ENCODE peak calls at places on chromosomes 16 and 17, in five cellular contexts. F is HAP-1, U is fibroblast of lung, Y is psoas muscle, V is left lung. N is an unnamed sample. For H3K27me3, the result is how much of the 10 kb centered on the place peaks cover.

GRCh38 chr17:66747561-66748275 is 87.2 kb upstream of the CACNG5 start:
- DNase-seq in V (peak), U (peak), Y (no peak), F (no peak), N (no peak)

GRCh38 chr17:56966277-56966676 is 5.4 kb upstream of the COIL start:
- DNase-seq in Y (no peak), F (no peak), U (no peak), V (no peak), N (no peak)

GRCh38 chr16:66878067-66878466 is 2.2 kb upstream of the PDP2 start:
- DNase-seq in U (no peak), V (no peak), F (no peak), Y (no peak), N (no peak)

GRCh38 chr17:28792877-28793666 is 49.3 kb downstream of the TRAF4 start:
- DNase-seq in U (no peak), F (no peak), Y (no peak), V (no peak), N (no peak)

GRCh38 chr16:28821874-28822519 is 802 bp upstream of the ATXN2L start:
- DNase-seq in V (peak), F (no peak), U (no peak), Y (no peak), N (peak)

GRCh38 chr17:8148560-8148959 is 3.6 kb downstream of the PER1 start:
- DNase-seq in V (peak), F (no peak), U (no peak), Y (no peak), N (no peak)

GRCh38 chr16:22366889-22367288 is 7.5 kb downstream of the CDR2 start:
- DNase-seq in U (no peak), V (no peak), Y (no peak), F (no peak), N (no peak)

GRCh38 chr17:29836643-29837042 is 93.4 kb downstream of the SSH2 start:
- DNase-seq in V (no peak), F (peak), Y (no peak), U (peak), N (no peak)

GRCh38 chr17:42121066-42121769 is at the start of gene KAT2A:
- DNase-seq in Y (peak), F (peak), U (peak), V (peak), N (peak)

GRCh38 chr17:67125924-67126323 is 81.6 kb downstream of the CACNG1 start:
- DNase-seq in Y (no peak), F (no peak), U (no peak), V (no peak), N (peak)

GRCh38 chr17:1880851-1881630 is 51.2 kb downstream of the RPA1 start:
- DNase-seq in Y (no peak), F (peak), U (no peak), V (no peak), N (no peak)

GRCh38 chr16:57304169-57305061 is 19.9 kb upstream of the PLLP start:
- DNase-seq in F (no peak), U (peak), V (no peak), Y (peak), N (peak)

GRCh38 chr16:54283735-54284318 is 2.8 kb downstream of the IRX3 start:
- DNase-seq in F (peak), Y (peak), V (peak), U (no peak), N (no peak)
- H3K4me3 ChIP-seq in F (peak), Y (peak), V (peak), U (no peak), N (no peak)

DNA sequence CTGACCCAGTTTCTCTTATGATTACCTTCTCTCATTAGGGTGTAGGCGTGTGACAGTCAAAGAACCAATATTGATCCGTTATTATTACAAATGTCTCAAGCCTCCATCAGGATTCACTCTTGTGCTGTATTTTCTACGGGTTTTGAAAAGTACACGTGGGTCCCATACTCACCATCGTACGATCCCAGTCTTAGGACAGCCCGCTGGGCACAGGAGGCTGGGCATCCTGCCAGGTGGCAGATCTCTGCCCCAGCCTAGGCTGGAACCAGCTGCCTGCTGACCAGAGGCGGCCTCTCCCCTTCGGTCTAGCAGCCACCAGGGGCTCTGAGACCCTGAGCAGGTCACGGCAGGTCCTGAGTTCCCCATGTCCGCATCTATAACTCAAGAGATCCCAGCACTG is 2.0 kb upstream of the METRNL start:
- DNase-seq in U (no peak), F (no peak), Y (no peak), V (no peak), N (no peak)
- H3K27me3 ChIP-seq in U (under half), F (under half), Y (under half), V (under half), N (under half)

GRCh38 chr16:86971251-86971650 is 345.9 kb downstream of the C16orf95 start:
- DNase-seq in Y (peak), U (no peak), F (no peak), V (no peak), N (no peak)

GRCh38 chr16:86977076-86977676 is 340.0 kb downstream of the C16orf95 start:
- DNase-seq in U (no peak), Y (no peak), F (no peak), V (no peak), N (no peak)

GRCh38 chr16:86970726-86971125 is 346.5 kb downstream of the C16orf95 start:
- DNase-seq in Y (peak), U (no peak), F (no peak), V (no peak), N (no peak)

GRCh38 chr16:86975445-86975844 is 341.7 kb downstream of the C16orf95 start:
- DNase-seq in F (peak), V (no peak), Y (peak), U (peak), N (no peak)

DNA sequence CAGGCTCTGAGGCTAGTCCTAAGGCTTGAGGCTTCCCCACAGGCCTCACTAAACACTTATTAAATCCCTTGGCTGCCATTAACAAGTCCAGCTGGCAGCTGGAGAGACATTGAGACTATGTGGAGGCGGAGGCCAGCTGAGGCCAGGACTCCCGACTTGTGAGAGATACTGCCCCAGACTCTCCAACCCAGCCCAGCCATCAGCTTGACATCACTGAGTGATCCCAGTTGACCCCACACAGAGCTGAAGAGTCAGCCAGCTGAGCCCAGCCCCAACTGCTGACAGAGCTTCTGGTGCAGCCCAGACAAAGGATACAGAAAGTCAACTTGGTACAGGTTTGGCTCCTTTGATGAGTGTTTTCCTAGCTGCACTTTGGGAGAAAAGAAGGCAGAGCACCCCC is 343.1 kb downstream of the C16orf95 start:
- DNase-seq in V (no peak), F (no peak), Y (peak), U (no peak), N (no peak)
- H3K4me3 ChIP-seq in V (no peak), F (no peak), Y (no peak), U (no peak), N (no peak)

GRCh38 chr17:4525691-4526397 is 27.2 kb downstream of the SPNS2 start:
- DNase-seq in U (no peak), Y (no peak), V (no peak), F (no peak), N (no peak)
- H3K27me3 ChIP-seq in U (under half), Y (under half), V (under half), F (under half), N (under half)

DNA sequence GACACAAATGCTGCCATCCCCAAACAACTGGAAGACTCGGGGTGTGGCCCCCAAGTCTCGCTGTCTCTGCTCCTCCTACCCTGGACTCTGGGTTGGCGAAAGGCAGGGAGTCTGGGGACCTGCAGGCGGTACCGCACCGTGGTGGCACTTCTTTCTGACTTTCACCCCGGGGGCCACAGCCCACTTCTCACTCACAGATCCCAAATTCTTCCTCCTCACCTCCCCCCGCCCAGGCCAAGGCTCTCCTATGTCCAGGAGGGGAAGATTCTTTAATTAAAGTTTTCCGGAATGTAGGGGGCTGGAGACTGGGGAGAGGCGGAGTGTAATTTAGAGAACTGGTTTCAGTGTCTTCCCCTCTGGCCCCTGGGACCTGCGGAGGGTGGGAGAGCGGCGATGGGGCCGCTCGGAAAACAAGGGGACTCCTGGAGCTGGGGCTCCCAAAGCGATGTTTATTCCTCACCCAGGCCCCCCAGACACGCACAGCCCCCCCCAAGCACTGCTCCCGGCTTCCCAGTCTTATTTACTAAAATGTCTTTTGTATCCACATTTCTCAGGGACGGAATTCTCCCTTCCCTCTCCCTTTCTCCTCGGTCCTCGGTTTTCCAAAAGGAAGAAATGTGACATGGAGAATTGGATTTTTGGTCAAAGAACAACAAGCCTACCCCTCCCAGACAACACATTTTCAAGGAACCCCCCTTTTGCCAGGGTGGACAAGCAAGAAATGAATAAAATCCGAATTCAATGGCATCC is 1.2 kb downstream of the WNT3 start:
- DNase-seq in V (no peak), Y (no peak), U (no peak), F (no peak), N (no peak)
- H3K4me3 ChIP-seq in V (no peak), Y (no peak), U (no peak), F (no peak), N (no peak)

GRCh38 chr17:33291248-33292183 is 1.6 kb downstream of the ASIC2 start:
- DNase-seq in F (no peak), V (peak), Y (peak), U (peak), N (peak)

GRCh38 chr17:33294994-33295393 is 1.9 kb upstream of the ASIC2 start:
- DNase-seq in Y (no peak), V (no peak), F (no peak), U (no peak), N (no peak)

GRCh38 chr17:33290156-33290697 is 2.9 kb downstream of the ASIC2 start:
- DNase-seq in F (no peak), Y (no peak), U (no peak), V (no peak), N (no peak)

GRCh38 chr17:33292184-33292980 is 713 bp downstream of the ASIC2 start:
- DNase-seq in V (peak), Y (no peak), U (peak), F (no peak), N (peak)

DNA sequence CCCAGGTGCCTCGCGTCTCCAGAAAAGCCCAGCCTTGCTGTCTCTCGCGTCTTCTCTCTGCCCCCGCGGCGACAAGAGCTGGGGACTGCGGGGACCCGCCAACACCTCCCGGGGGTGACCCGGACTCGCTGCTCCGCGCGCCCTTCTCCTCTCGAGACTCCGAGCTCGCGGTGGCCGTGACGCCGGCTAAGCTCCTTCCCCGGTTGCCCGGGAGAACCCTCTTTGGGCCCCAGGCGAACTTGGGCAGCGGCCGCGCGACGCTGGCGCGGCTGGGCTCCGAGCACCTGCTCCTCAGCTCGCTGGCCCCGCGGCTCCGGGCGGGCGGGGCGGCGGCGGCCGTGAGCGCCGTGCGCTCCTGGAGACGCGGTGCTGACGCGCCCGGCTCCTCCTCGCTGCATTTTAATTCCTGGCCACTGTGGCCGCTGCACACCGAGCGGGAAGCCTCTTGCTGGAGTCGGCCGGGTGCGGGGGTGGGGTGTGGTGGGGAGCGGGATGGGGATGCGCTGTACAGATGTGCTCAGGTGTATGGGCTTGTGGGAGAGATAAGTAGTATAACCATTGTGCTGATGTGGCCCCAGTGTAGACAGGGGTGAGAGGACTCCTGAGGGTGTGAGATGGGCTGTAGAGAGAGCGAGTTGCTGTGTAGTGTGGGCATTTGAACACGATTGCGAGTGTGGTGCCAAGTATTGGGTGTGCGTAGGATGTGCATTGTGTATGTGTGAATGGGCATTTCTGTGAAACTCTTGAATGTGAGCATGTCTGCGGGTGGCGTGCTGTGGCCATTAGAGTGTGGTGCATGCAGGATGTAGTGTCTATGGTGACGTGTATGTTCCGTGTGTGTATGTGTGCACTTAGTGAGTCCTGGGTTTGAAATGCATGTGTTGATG is at the start of gene ASIC2:
- DNase-seq in Y (no peak), F (no peak), U (no peak), V (peak), N (peak)
- H3K27me3 ChIP-seq in Y (half or more), F (under half), U (under half), V (half or more), N (under half)

DNA sequence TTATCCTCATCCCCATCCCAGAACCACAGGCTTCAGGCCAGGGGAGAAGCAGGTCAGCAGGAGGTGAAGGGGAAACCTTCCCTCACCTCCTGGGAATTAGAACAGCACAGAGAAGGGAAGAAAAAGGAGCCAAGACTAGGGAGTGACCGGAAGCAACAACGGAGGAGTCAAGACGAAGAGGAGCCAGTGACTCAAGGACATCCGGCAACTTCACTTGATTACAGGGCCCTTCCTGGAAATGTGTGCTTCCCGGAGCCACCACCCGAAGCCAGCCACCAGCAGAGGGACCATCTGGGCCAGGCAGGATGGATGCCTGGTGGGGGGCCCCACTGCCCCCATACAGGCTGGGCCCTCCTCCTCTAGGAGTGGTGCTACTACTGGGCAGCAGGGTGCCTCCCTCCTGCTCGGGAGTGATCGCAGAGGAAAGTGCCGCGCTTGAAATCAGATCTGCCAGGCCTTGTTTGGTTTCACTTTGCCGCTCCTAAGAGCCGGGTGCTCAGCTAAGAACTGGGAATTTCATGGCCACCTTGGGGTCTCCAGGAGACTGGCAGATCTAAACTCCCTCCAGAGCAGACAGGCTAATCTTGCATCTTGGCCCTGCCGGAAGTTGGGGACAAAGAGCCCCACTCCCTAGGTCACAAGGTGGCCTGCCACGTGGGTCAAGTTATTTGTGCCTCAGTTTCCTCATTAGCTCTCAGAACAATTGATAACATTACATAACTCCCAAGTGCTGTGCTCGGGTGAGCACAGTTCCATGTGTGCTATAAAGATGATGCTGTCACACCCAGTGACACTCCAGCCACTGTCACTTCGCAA is 6.6 kb downstream of the CDC42EP4 start:
- DNase-seq in U (peak), F (no peak), Y (peak), V (peak), N (peak)
- H3K4me3 ChIP-seq in U (peak), F (peak), Y (peak), V (peak), N (no peak)

DNA sequence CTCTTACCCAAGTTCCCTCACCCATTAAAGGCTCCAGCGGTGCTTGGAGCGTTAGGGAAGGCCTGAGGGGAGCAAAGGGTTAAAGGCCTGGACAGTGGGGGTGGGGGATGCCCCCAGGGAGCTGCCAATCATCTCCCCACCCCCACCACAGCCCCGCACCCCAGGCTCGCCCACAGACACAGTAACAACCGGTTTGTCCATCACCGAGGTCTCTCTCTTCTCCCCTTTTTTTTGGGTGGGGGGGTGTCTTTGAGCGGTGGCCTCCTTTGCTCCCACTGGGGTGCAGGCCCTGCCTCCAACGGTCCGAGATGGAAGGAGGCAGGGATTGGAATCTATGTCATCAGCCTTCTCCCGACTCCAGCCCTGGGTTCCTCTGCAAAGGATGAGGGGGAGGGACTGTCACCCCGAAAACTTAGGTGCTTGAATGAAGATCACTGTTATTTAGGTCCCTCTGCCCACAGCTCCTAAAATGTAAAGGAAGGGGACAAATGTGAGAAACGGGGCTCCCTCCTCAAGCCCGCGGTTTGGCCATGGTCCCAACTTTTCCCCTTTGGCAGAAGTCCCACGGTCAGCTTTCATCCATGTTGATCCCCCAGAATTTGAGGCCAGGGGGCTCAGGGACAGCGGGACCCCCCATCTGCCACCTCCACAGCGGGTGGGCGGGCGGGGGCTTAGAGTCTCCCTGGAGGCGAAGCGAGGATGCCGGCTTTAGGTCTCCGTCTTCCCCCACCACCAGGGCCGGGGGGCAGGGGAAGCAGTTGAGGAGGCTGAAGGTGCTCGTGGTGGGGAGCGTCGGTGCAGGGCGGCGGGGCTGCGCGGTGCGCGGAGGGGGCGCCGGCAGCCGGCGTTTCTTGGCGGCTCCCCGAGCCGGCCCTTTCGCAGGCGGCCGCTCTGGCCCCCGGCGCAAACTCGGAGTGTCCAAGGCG is 1.7 kb downstream of the EPOP start:
- DNase-seq in Y (no peak), U (no peak), F (no peak), V (no peak), N (no peak)
- H3K27me3 ChIP-seq in Y (half or more), U (half or more), F (under half), V (half or more), N (under half)

GRCh38 chr16:46914556-46915201 is 30.5 kb downstream of the GPT2 start:
- DNase-seq in U (no peak), F (no peak), V (no peak), Y (peak), N (no peak)

GRCh38 chr16:46915483-46916025 is 31.4 kb downstream of the GPT2 start:
- DNase-seq in U (no peak), V (no peak), Y (peak), F (no peak), N (no peak)

GRCh38 chr16:46911038-46911437 is 26.9 kb downstream of the GPT2 start:
- DNase-seq in V (no peak), F (no peak), U (no peak), Y (no peak), N (no peak)

GRCh38 chr16:46908540-46909372 is 24.6 kb downstream of the GPT2 start:
- DNase-seq in Y (no peak), V (no peak), U (peak), F (peak), N (peak)

GRCh38 chr16:46911650-46912049 is 27.5 kb downstream of the GPT2 start:
- DNase-seq in Y (no peak), F (no peak), V (no peak), U (no peak), N (no peak)
- H3K4me3 ChIP-seq in Y (no peak), F (no peak), V (no peak), U (no peak), N (no peak)

N was measured in small intestine.